ENCODE peak calls at places on chromosomes 13 and 19, in ten cellular contexts. One of them, this sample, is unnamed. For H3K9me3, the result is how much of the 10 kb centered on the place peaks cover.

GRCh38 chr19:1752757-1753728 is at the start of gene ONECUT3:
- DNase-seq in lower lobe of right lung: no peak
- DNase-seq in neural progenitor cell: peak
- DNase-seq in right lobe of liver: no peak
- DNase-seq in CD4-positive, CD25-positive, alpha-beta regulatory T cell: no peak
- DNase-seq in MG63: peak
- DNase-seq in uterus: no peak
- DNase-seq in SJSA1: no peak
- DNase-seq in cardiac muscle cell: no peak
- DNase-seq in GM23248: peak
- DNase-seq in this sample: no peak

GRCh38 chr19:50835103-50835784 is 1.9 kb upstream of the KLK15 start:
- DNase-seq in SJSA1: no peak
- DNase-seq in GM23248: peak
- DNase-seq in CD4-positive, CD25-positive, alpha-beta regulatory T cell: no peak
- DNase-seq in MG63: no peak
- DNase-seq in lower lobe of right lung: no peak
- DNase-seq in cardiac muscle cell: peak
- DNase-seq in uterus: no peak
- DNase-seq in right lobe of liver: no peak
- DNase-seq in neural progenitor cell: no peak
- DNase-seq in this sample: peak

GRCh38 chr19:8361921-8362793 is 1.8 kb upstream of the ANGPTL4 start:
- DNase-seq in GM23248: peak
- DNase-seq in SJSA1: peak
- DNase-seq in neural progenitor cell: no peak
- DNase-seq in CD4-positive, CD25-positive, alpha-beta regulatory T cell: no peak
- DNase-seq in MG63: peak
- DNase-seq in right lobe of liver: peak
- DNase-seq in uterus: peak
- DNase-seq in cardiac muscle cell: peak
- DNase-seq in lower lobe of right lung: peak
- DNase-seq in this sample: peak

GRCh38 chr19:35959040-35959967 is 23.1 kb downstream of the LRFN3 start:
- DNase-seq in right lobe of liver: peak
- DNase-seq in neural progenitor cell: peak
- DNase-seq in cardiac muscle cell: no peak
- DNase-seq in CD4-positive, CD25-positive, alpha-beta regulatory T cell: peak
- DNase-seq in uterus: no peak
- DNase-seq in MG63: peak
- DNase-seq in lower lobe of right lung: peak
- DNase-seq in GM23248: peak
- DNase-seq in SJSA1: no peak
- DNase-seq in this sample: no peak

GRCh38 chr13:94267581-94267980 is 211.9 kb downstream of the DCT start:
- DNase-seq in right lobe of liver: no peak
- DNase-seq in uterus: no peak
- DNase-seq in MG63: no peak
- DNase-seq in lower lobe of right lung: no peak
- DNase-seq in SJSA1: no peak
- DNase-seq in CD4-positive, CD25-positive, alpha-beta regulatory T cell: no peak
- DNase-seq in cardiac muscle cell: no peak
- DNase-seq in neural progenitor cell: no peak
- DNase-seq in GM23248: no peak
- DNase-seq in this sample: no peak

GRCh38 chr19:1016647-1017114 is 4.2 kb downstream of the TMEM259 start:
- DNase-seq in lower lobe of right lung: no peak
- DNase-seq in CD4-positive, CD25-positive, alpha-beta regulatory T cell: no peak
- DNase-seq in SJSA1: peak
- DNase-seq in GM23248: peak
- DNase-seq in uterus: no peak
- DNase-seq in cardiac muscle cell: no peak
- DNase-seq in right lobe of liver: no peak
- DNase-seq in MG63: no peak
- DNase-seq in neural progenitor cell: no peak
- DNase-seq in this sample: no peak

GRCh38 chr13:107299717-107300116 is 731.8 kb upstream of the ARGLU1 start:
- DNase-seq in CD4-positive, CD25-positive, alpha-beta regulatory T cell: no peak
- DNase-seq in SJSA1: no peak
- DNase-seq in lower lobe of right lung: no peak
- DNase-seq in GM23248: no peak
- DNase-seq in cardiac muscle cell: peak
- DNase-seq in neural progenitor cell: no peak
- DNase-seq in uterus: no peak
- DNase-seq in right lobe of liver: no peak
- DNase-seq in MG63: no peak
- DNase-seq in this sample: peak

GRCh38 chr13:44818428-44818827 is 170.8 kb downstream of the NUFIP1 start:
- DNase-seq in cardiac muscle cell: peak
- DNase-seq in GM23248: peak
- DNase-seq in neural progenitor cell: peak
- DNase-seq in MG63: no peak
- DNase-seq in CD4-positive, CD25-positive, alpha-beta regulatory T cell: no peak
- DNase-seq in right lobe of liver: no peak
- DNase-seq in uterus: no peak
- DNase-seq in lower lobe of right lung: no peak
- DNase-seq in SJSA1: no peak
- DNase-seq in this sample: peak

GRCh38 chr13:102097708-102098107 is 304.1 kb downstream of the FGF14 start:
- DNase-seq in right lobe of liver: no peak
- DNase-seq in CD4-positive, CD25-positive, alpha-beta regulatory T cell: no peak
- DNase-seq in cardiac muscle cell: no peak
- DNase-seq in neural progenitor cell: no peak
- DNase-seq in lower lobe of right lung: no peak
- DNase-seq in GM23248: no peak
- DNase-seq in uterus: no peak
- DNase-seq in MG63: no peak
- DNase-seq in SJSA1: no peak
- DNase-seq in this sample: no peak

GRCh38 chr19:39310558-39311311 is 9.9 kb downstream of the LRFN1 start:
- DNase-seq in cardiac muscle cell: peak
- DNase-seq in lower lobe of right lung: no peak
- DNase-seq in MG63: no peak
- DNase-seq in right lobe of liver: no peak
- DNase-seq in uterus: no peak
- DNase-seq in GM23248: peak
- DNase-seq in SJSA1: no peak
- DNase-seq in CD4-positive, CD25-positive, alpha-beta regulatory T cell: no peak
- DNase-seq in neural progenitor cell: peak
- DNase-seq in this sample: no peak
- H3K9me3 ChIP-seq in cardiac muscle cell: under half
- H3K9me3 ChIP-seq in lower lobe of right lung: under half
- H3K9me3 ChIP-seq in MG63: under half
- H3K9me3 ChIP-seq in right lobe of liver: under half
- H3K9me3 ChIP-seq in uterus: under half
- H3K9me3 ChIP-seq in GM23248: under half
- H3K9me3 ChIP-seq in SJSA1: under half
- H3K9me3 ChIP-seq in CD4-positive, CD25-positive, alpha-beta regulatory T cell: under half
- H3K9me3 ChIP-seq in neural progenitor cell: under half
- H3K9me3 ChIP-seq in this sample: under half

GRCh38 chr19:21434516-21434915 is 37.6 kb downstream of the ZNF493 start:
- DNase-seq in MG63: no peak
- DNase-seq in lower lobe of right lung: no peak
- DNase-seq in right lobe of liver: no peak
- DNase-seq in uterus: no peak
- DNase-seq in cardiac muscle cell: no peak
- DNase-seq in SJSA1: no peak
- DNase-seq in GM23248: no peak
- DNase-seq in neural progenitor cell: no peak
- DNase-seq in CD4-positive, CD25-positive, alpha-beta regulatory T cell: no peak
- DNase-seq in this sample: no peak

GRCh38 chr19:21434967-21435544 is 38.1 kb downstream of the ZNF493 start:
- DNase-seq in MG63: no peak
- DNase-seq in lower lobe of right lung: no peak
- DNase-seq in right lobe of liver: no peak
- DNase-seq in neural progenitor cell: no peak
- DNase-seq in CD4-positive, CD25-positive, alpha-beta regulatory T cell: no peak
- DNase-seq in GM23248: no peak
- DNase-seq in SJSA1: no peak
- DNase-seq in cardiac muscle cell: no peak
- DNase-seq in uterus: no peak
- DNase-seq in this sample: no peak

GRCh38 chr19:21432590-21432989 is 35.7 kb downstream of the ZNF493 start:
- DNase-seq in CD4-positive, CD25-positive, alpha-beta regulatory T cell: no peak
- DNase-seq in lower lobe of right lung: no peak
- DNase-seq in uterus: no peak
- DNase-seq in SJSA1: no peak
- DNase-seq in right lobe of liver: no peak
- DNase-seq in cardiac muscle cell: no peak
- DNase-seq in MG63: no peak
- DNase-seq in GM23248: no peak
- DNase-seq in neural progenitor cell: no peak
- DNase-seq in this sample: no peak

GRCh38 chr19:21430674-21431073 is 33.7 kb downstream of the ZNF493 start:
- DNase-seq in neural progenitor cell: no peak
- DNase-seq in SJSA1: no peak
- DNase-seq in GM23248: no peak
- DNase-seq in cardiac muscle cell: no peak
- DNase-seq in uterus: no peak
- DNase-seq in lower lobe of right lung: no peak
- DNase-seq in MG63: no peak
- DNase-seq in CD4-positive, CD25-positive, alpha-beta regulatory T cell: no peak
- DNase-seq in right lobe of liver: no peak
- DNase-seq in this sample: no peak
- H3K9me3 ChIP-seq in neural progenitor cell: under half
- H3K9me3 ChIP-seq in SJSA1: under half
- H3K9me3 ChIP-seq in GM23248: under half
- H3K9me3 ChIP-seq in cardiac muscle cell: under half
- H3K9me3 ChIP-seq in uterus: under half
- H3K9me3 ChIP-seq in lower lobe of right lung: half or more
- H3K9me3 ChIP-seq in MG63: under half
- H3K9me3 ChIP-seq in CD4-positive, CD25-positive, alpha-beta regulatory T cell: half or more
- H3K9me3 ChIP-seq in right lobe of liver: under half
- H3K9me3 ChIP-seq in this sample: under half

GRCh38 chr19:13503570-13504235 is 2.6 kb downstream of the CACNA1A start:
- DNase-seq in neural progenitor cell: no peak
- DNase-seq in SJSA1: no peak
- DNase-seq in CD4-positive, CD25-positive, alpha-beta regulatory T cell: no peak
- DNase-seq in MG63: no peak
- DNase-seq in lower lobe of right lung: no peak
- DNase-seq in uterus: no peak
- DNase-seq in cardiac muscle cell: no peak
- DNase-seq in right lobe of liver: no peak
- DNase-seq in GM23248: no peak
- DNase-seq in this sample: no peak
- H3K9me3 ChIP-seq in neural progenitor cell: under half
- H3K9me3 ChIP-seq in SJSA1: under half
- H3K9me3 ChIP-seq in CD4-positive, CD25-positive, alpha-beta regulatory T cell: under half
- H3K9me3 ChIP-seq in MG63: under half
- H3K9me3 ChIP-seq in lower lobe of right lung: under half
- H3K9me3 ChIP-seq in uterus: under half
- H3K9me3 ChIP-seq in cardiac muscle cell: under half
- H3K9me3 ChIP-seq in right lobe of liver: under half
- H3K9me3 ChIP-seq in GM23248: under half
- H3K9me3 ChIP-seq in this sample: under half

GRCh38 chr19:15609261-15609660 is 5.8 kb upstream of the CYP4F8 start:
- DNase-seq in GM23248: no peak
- DNase-seq in MG63: no peak
- DNase-seq in CD4-positive, CD25-positive, alpha-beta regulatory T cell: no peak
- DNase-seq in right lobe of liver: no peak
- DNase-seq in cardiac muscle cell: no peak
- DNase-seq in SJSA1: no peak
- DNase-seq in lower lobe of right lung: no peak
- DNase-seq in neural progenitor cell: no peak
- DNase-seq in uterus: no peak
- DNase-seq in this sample: no peak
- H3K9me3 ChIP-seq in GM23248: under half
- H3K9me3 ChIP-seq in MG63: under half
- H3K9me3 ChIP-seq in CD4-positive, CD25-positive, alpha-beta regulatory T cell: under half
- H3K9me3 ChIP-seq in right lobe of liver: under half
- H3K9me3 ChIP-seq in cardiac muscle cell: under half
- H3K9me3 ChIP-seq in SJSA1: under half
- H3K9me3 ChIP-seq in lower lobe of right lung: under half
- H3K9me3 ChIP-seq in neural progenitor cell: under half
- H3K9me3 ChIP-seq in uterus: under half
- H3K9me3 ChIP-seq in this sample: under half

GRCh38 chr13:110450016-110450900 is 111.3 kb downstream of the RAB20 start:
- DNase-seq in MG63: no peak
- DNase-seq in right lobe of liver: no peak
- DNase-seq in lower lobe of right lung: no peak
- DNase-seq in GM23248: no peak
- DNase-seq in SJSA1: no peak
- DNase-seq in uterus: no peak
- DNase-seq in neural progenitor cell: no peak
- DNase-seq in CD4-positive, CD25-positive, alpha-beta regulatory T cell: no peak
- DNase-seq in cardiac muscle cell: no peak
- DNase-seq in this sample: no peak
- H3K9me3 ChIP-seq in MG63: under half
- H3K9me3 ChIP-seq in right lobe of liver: under half
- H3K9me3 ChIP-seq in lower lobe of right lung: under half
- H3K9me3 ChIP-seq in GM23248: under half
- H3K9me3 ChIP-seq in SJSA1: under half
- H3K9me3 ChIP-seq in uterus: under half
- H3K9me3 ChIP-seq in neural progenitor cell: under half
- H3K9me3 ChIP-seq in CD4-positive, CD25-positive, alpha-beta regulatory T cell: under half
- H3K9me3 ChIP-seq in cardiac muscle cell: under half
- H3K9me3 ChIP-seq in this sample: under half

GRCh38 chr19:27765912-27766725 is 1446.8 kb downstream of the UQCRFS1 start:
- DNase-seq in MG63: no peak
- DNase-seq in lower lobe of right lung: no peak
- DNase-seq in cardiac muscle cell: no peak
- DNase-seq in right lobe of liver: no peak
- DNase-seq in uterus: no peak
- DNase-seq in GM23248: no peak
- DNase-seq in SJSA1: no peak
- DNase-seq in neural progenitor cell: no peak
- DNase-seq in CD4-positive, CD25-positive, alpha-beta regulatory T cell: no peak
- DNase-seq in this sample: no peak
- H3K9me3 ChIP-seq in MG63: under half
- H3K9me3 ChIP-seq in lower lobe of right lung: under half
- H3K9me3 ChIP-seq in cardiac muscle cell: under half
- H3K9me3 ChIP-seq in right lobe of liver: under half
- H3K9me3 ChIP-seq in uterus: under half
- H3K9me3 ChIP-seq in GM23248: under half
- H3K9me3 ChIP-seq in SJSA1: under half
- H3K9me3 ChIP-seq in neural progenitor cell: under half
- H3K9me3 ChIP-seq in CD4-positive, CD25-positive, alpha-beta regulatory T cell: half or more
- H3K9me3 ChIP-seq in this sample: under half

GRCh38 chr13:58085819-58086218 is 454.3 kb downstream of the PCDH17 start:
- DNase-seq in neural progenitor cell: no peak
- DNase-seq in CD4-positive, CD25-positive, alpha-beta regulatory T cell: no peak
- DNase-seq in cardiac muscle cell: no peak
- DNase-seq in GM23248: no peak
- DNase-seq in right lobe of liver: no peak
- DNase-seq in lower lobe of right lung: no peak
- DNase-seq in SJSA1: no peak
- DNase-seq in uterus: no peak
- DNase-seq in MG63: no peak
- DNase-seq in this sample: no peak
- H3K9me3 ChIP-seq in neural progenitor cell: under half
- H3K9me3 ChIP-seq in CD4-positive, CD25-positive, alpha-beta regulatory T cell: under half
- H3K9me3 ChIP-seq in cardiac muscle cell: under half
- H3K9me3 ChIP-seq in GM23248: under half
- H3K9me3 ChIP-seq in right lobe of liver: under half
- H3K9me3 ChIP-seq in lower lobe of right lung: under half
- H3K9me3 ChIP-seq in SJSA1: under half
- H3K9me3 ChIP-seq in uterus: under half
- H3K9me3 ChIP-seq in MG63: under half
- H3K9me3 ChIP-seq in this sample: under half

GRCh38 chr19:31326329-31327028 is 22.8 kb downstream of the TSHZ3 start:
- DNase-seq in cardiac muscle cell: no peak
- DNase-seq in uterus: no peak
- DNase-seq in CD4-positive, CD25-positive, alpha-beta regulatory T cell: no peak
- DNase-seq in GM23248: no peak
- DNase-seq in neural progenitor cell: no peak
- DNase-seq in right lobe of liver: no peak
- DNase-seq in lower lobe of right lung: no peak
- DNase-seq in MG63: no peak
- DNase-seq in SJSA1: peak
- DNase-seq in this sample: no peak
- H3K9me3 ChIP-seq in cardiac muscle cell: under half
- H3K9me3 ChIP-seq in uterus: under half
- H3K9me3 ChIP-seq in CD4-positive, CD25-positive, alpha-beta regulatory T cell: under half
- H3K9me3 ChIP-seq in GM23248: under half
- H3K9me3 ChIP-seq in neural progenitor cell: under half
- H3K9me3 ChIP-seq in right lobe of liver: under half
- H3K9me3 ChIP-seq in lower lobe of right lung: under half
- H3K9me3 ChIP-seq in MG63: under half
- H3K9me3 ChIP-seq in SJSA1: under half
- H3K9me3 ChIP-seq in this sample: under half